ENCODE peak calls at places on chromosomes 2 and 18, in nine cellular contexts. One of them, this sample, is unnamed.

GRCh38 chr2:28250006-28250405 is 142.7 kb upstream of the FOSL2 start:
- DNase-seq in uterus: no peak
- DNase-seq in progenitor cell of endocrine pancreas: no peak
- DNase-seq in Calu3: peak; percentile 28
- DNase-seq in HFF-Myc: peak; percentile 58
- DNase-seq in psoas muscle: no peak
- DNase-seq in mesothelial cell of epicardium: no peak
- DNase-seq in endothelial cell: no peak
- DNase-seq in HFFc6: peak; percentile 94
- DNase-seq in this sample: no peak

GRCh38 chr2:68643011-68643873 is at the start of gene PROKR1:
- DNase-seq in uterus: no peak
- DNase-seq in progenitor cell of endocrine pancreas: peak; percentile 52
- DNase-seq in Calu3: peak; percentile 5
- DNase-seq in HFF-Myc: no peak
- DNase-seq in psoas muscle: peak; percentile 50
- DNase-seq in mesothelial cell of epicardium: peak; percentile 38
- DNase-seq in endothelial cell: peak; percentile 53
- DNase-seq in HFFc6: no peak
- DNase-seq in this sample: peak; percentile 45

GRCh38 chr2:158725496-158725895 is 69.6 kb upstream of the DAPL1 start:
- DNase-seq in uterus: no peak
- DNase-seq in progenitor cell of endocrine pancreas: no peak
- DNase-seq in Calu3: no peak
- DNase-seq in HFF-Myc: no peak
- DNase-seq in psoas muscle: no peak
- DNase-seq in mesothelial cell of epicardium: no peak
- DNase-seq in endothelial cell: no peak
- DNase-seq in HFFc6: no peak
- DNase-seq in this sample: no peak

GRCh38 chr2:212539145-212539880 is 711 bp upstream of the ERBB4 start:
- DNase-seq in uterus: no peak
- DNase-seq in progenitor cell of endocrine pancreas: peak; percentile 10
- DNase-seq in Calu3: peak; percentile 80
- DNase-seq in HFF-Myc: no peak
- DNase-seq in psoas muscle: peak; percentile 74
- DNase-seq in mesothelial cell of epicardium: no peak
- DNase-seq in endothelial cell: peak; percentile 52
- DNase-seq in HFFc6: no peak
- DNase-seq in this sample: peak; percentile 45

GRCh38 chr2:48131503-48132293 is 225.4 kb upstream of the FBXO11 start:
- DNase-seq in uterus: peak; percentile 46
- DNase-seq in progenitor cell of endocrine pancreas: no peak
- DNase-seq in Calu3: no peak
- DNase-seq in HFF-Myc: peak; percentile 42
- DNase-seq in psoas muscle: no peak
- DNase-seq in mesothelial cell of epicardium: no peak
- DNase-seq in endothelial cell: no peak
- DNase-seq in HFFc6: peak; percentile 40
- DNase-seq in this sample: no peak

GRCh38 chr2:72527424-72527823 is 298.4 kb downstream of the EXOC6B start:
- DNase-seq in uterus: no peak
- DNase-seq in progenitor cell of endocrine pancreas: no peak
- DNase-seq in Calu3: no peak
- DNase-seq in HFF-Myc: no peak
- DNase-seq in psoas muscle: no peak
- DNase-seq in mesothelial cell of epicardium: no peak
- DNase-seq in endothelial cell: no peak
- DNase-seq in HFFc6: no peak
- DNase-seq in this sample: no peak

GRCh38 chr2:95032341-95032740 is 6.8 kb downstream of the MAL start:
- DNase-seq in uterus: no peak
- DNase-seq in progenitor cell of endocrine pancreas: no peak
- DNase-seq in Calu3: no peak
- DNase-seq in HFF-Myc: no peak
- DNase-seq in psoas muscle: peak; percentile 1
- DNase-seq in mesothelial cell of epicardium: no peak
- DNase-seq in endothelial cell: no peak
- DNase-seq in HFFc6: no peak
- DNase-seq in this sample: no peak

GRCh38 chr18:5630766-5631413 is 87.1 kb upstream of the EPB41L3 start:
- DNase-seq in uterus: peak; percentile 63
- DNase-seq in progenitor cell of endocrine pancreas: no peak
- DNase-seq in Calu3: no peak
- DNase-seq in HFF-Myc: peak; percentile 9
- DNase-seq in psoas muscle: no peak
- DNase-seq in mesothelial cell of epicardium: no peak
- DNase-seq in endothelial cell: no peak
- DNase-seq in HFFc6: no peak
- DNase-seq in this sample: no peak

GRCh38 chr2:201795608-201796477 is 10.5 kb upstream of the CDK15 start:
- DNase-seq in uterus: no peak
- DNase-seq in progenitor cell of endocrine pancreas: no peak
- DNase-seq in Calu3: peak; percentile 55
- DNase-seq in HFF-Myc: no peak
- DNase-seq in psoas muscle: no peak
- DNase-seq in mesothelial cell of epicardium: no peak
- DNase-seq in endothelial cell: peak; percentile 39
- DNase-seq in HFFc6: peak; percentile 65
- DNase-seq in this sample: no peak

GRCh38 chr2:11427224-11427623 is 38.7 kb downstream of the E2F6 start:
- DNase-seq in uterus: no peak
- DNase-seq in progenitor cell of endocrine pancreas: no peak
- DNase-seq in Calu3: no peak
- DNase-seq in HFF-Myc: no peak
- DNase-seq in psoas muscle: no peak
- DNase-seq in mesothelial cell of epicardium: no peak
- DNase-seq in endothelial cell: no peak
- DNase-seq in HFFc6: no peak
- DNase-seq in this sample: no peak

GRCh38 chr18:63783394-63783793 is 8.2 kb downstream of the SERPINB7 start:
- DNase-seq in uterus: no peak
- DNase-seq in progenitor cell of endocrine pancreas: no peak
- DNase-seq in Calu3: peak; percentile 25
- DNase-seq in HFF-Myc: no peak
- DNase-seq in psoas muscle: no peak
- DNase-seq in mesothelial cell of epicardium: no peak
- DNase-seq in endothelial cell: no peak
- DNase-seq in HFFc6: no peak
- DNase-seq in this sample: no peak

GRCh38 chr2:225458431-225459117 is 59.1 kb downstream of the NYAP2 start:
- DNase-seq in uterus: no peak
- DNase-seq in progenitor cell of endocrine pancreas: no peak
- DNase-seq in Calu3: no peak
- DNase-seq in HFF-Myc: no peak
- DNase-seq in psoas muscle: no peak
- DNase-seq in mesothelial cell of epicardium: no peak
- DNase-seq in endothelial cell: no peak
- DNase-seq in HFFc6: no peak
- DNase-seq in this sample: no peak

GRCh38 chr18:53610957-53611356 is 613.5 kb downstream of the MBD2 start:
- DNase-seq in uterus: no peak
- DNase-seq in progenitor cell of endocrine pancreas: no peak
- DNase-seq in Calu3: no peak
- DNase-seq in HFF-Myc: no peak
- DNase-seq in psoas muscle: no peak
- DNase-seq in mesothelial cell of epicardium: no peak
- DNase-seq in endothelial cell: no peak
- DNase-seq in HFFc6: no peak
- DNase-seq in this sample: no peak

GRCh38 chr18:63074987-63075404 is 244.6 kb downstream of the BCL2 start:
- DNase-seq in uterus: peak; percentile 51
- DNase-seq in progenitor cell of endocrine pancreas: peak; percentile 61
- DNase-seq in Calu3: peak; percentile 82
- DNase-seq in HFF-Myc: no peak
- DNase-seq in psoas muscle: peak; percentile 87
- DNase-seq in mesothelial cell of epicardium: peak; percentile 61
- DNase-seq in endothelial cell: peak; percentile 85
- DNase-seq in HFFc6: no peak
- DNase-seq in this sample: peak; percentile 87

GRCh38 chr2:30147715-30148611 is 1.2 kb downstream of the YPEL5 start:
- DNase-seq in uterus: peak; percentile 71
- DNase-seq in progenitor cell of endocrine pancreas: peak; percentile 79
- DNase-seq in Calu3: peak; percentile 83
- DNase-seq in HFF-Myc: no peak
- DNase-seq in psoas muscle: peak; percentile 90
- DNase-seq in mesothelial cell of epicardium: peak; percentile 89
- DNase-seq in endothelial cell: peak; percentile 93
- DNase-seq in HFFc6: peak; percentile 30
- DNase-seq in this sample: peak; percentile 69
- TF ChIP-seq CTCF in uterus: no peak
- TF ChIP-seq CTCF in progenitor cell of endocrine pancreas: peak; percentile 62
- TF ChIP-seq CTCF in Calu3: no peak
- TF ChIP-seq CTCF in HFF-Myc: no peak
- TF ChIP-seq CTCF in psoas muscle: peak; percentile 58
- TF ChIP-seq CTCF in mesothelial cell of epicardium: no peak
- TF ChIP-seq CTCF in endothelial cell: peak; percentile 34
- TF ChIP-seq CTCF in HFFc6: peak; percentile 81
- TF ChIP-seq CTCF in this sample: peak; percentile 26

DNA sequence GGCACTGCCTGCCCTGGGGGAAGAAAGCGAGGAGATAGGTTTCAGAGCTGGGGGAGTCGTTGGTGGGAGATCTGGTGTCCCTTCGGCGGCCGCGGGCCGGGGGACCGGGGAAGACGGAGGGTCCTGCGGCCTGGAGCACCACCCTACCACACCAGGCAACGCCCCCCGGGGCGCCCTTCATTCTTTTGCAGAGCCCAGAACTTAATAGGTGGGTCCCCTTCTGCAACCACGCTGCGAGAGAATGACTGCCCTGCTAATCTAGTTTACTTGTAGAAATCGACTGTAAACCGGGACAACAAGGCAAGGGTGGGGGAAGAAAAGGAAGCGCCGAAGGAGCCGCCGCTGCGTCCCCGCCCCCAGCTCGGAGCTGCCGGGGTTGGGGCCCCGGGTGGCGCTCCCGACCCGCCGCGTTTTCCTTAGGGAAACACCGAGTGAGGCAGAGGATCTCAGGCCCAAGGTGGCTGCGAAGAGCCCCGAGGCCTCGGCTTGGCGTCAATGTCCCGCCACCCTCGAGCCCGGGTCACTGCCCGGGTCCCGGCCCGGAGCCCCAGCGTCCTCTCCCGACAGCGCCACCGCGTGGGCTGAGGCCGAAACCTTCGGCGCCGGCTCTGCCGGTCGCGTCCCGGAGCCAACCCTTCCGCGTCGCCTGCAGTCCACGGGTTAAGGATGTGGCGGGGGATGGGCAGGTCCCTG is 5.4 kb upstream of the SATB2 start:
- DNase-seq in uterus: no peak
- DNase-seq in progenitor cell of endocrine pancreas: peak; percentile 80
- DNase-seq in Calu3: peak; percentile 90
- DNase-seq in HFF-Myc: no peak
- DNase-seq in psoas muscle: peak; percentile 89
- DNase-seq in mesothelial cell of epicardium: peak; percentile 55
- DNase-seq in endothelial cell: peak; percentile 93
- DNase-seq in HFFc6: peak; percentile 38
- DNase-seq in this sample: peak; percentile 40
- TF ChIP-seq CTCF in uterus: peak; percentile 49
- TF ChIP-seq CTCF in progenitor cell of endocrine pancreas: peak; percentile 91
- TF ChIP-seq CTCF in Calu3: peak; percentile 87
- TF ChIP-seq CTCF in HFF-Myc: peak; percentile 78
- TF ChIP-seq CTCF in psoas muscle: peak; percentile 77
- TF ChIP-seq CTCF in mesothelial cell of epicardium: peak; percentile 85
- TF ChIP-seq CTCF in endothelial cell: peak; percentile 90
- TF ChIP-seq CTCF in HFFc6: peak; percentile 96
- TF ChIP-seq CTCF in this sample: peak; percentile 89

DNA sequence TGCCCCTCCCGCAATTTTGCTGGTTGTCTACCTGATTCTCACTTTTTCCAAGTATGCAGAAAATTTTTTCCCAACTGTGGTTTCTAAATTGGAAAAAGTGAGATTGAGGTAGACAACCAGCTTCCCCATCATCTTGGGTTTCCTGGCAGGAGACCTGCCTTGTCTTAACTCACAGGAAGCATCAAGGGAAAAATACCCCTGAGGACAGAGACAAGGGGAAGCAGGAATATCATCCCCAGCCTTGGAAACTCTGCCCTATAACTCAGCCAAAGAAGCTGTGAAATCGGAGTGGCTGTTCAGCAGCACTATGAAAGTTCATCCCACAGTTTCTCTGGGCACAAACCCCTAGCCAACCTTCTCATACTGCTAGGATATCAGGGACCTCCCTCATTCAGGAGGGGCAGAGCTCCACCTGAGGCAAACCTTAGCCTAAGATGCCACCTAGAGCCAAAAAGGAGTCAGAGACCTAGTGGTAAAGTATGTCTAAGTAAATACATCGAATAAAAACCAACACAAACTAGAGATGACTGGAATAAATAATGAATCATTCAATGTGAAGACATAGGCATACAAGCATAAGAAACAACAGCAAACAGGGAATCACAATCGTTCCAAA is 68.2 kb downstream of the ZSWIM2 start:
- DNase-seq in uterus: no peak
- DNase-seq in progenitor cell of endocrine pancreas: no peak
- DNase-seq in Calu3: peak; percentile 26
- DNase-seq in HFF-Myc: peak; percentile 5
- DNase-seq in psoas muscle: no peak
- DNase-seq in mesothelial cell of epicardium: no peak
- DNase-seq in endothelial cell: no peak
- DNase-seq in HFFc6: peak; percentile 8
- DNase-seq in this sample: no peak
- TF ChIP-seq CTCF in uterus: no peak
- TF ChIP-seq CTCF in progenitor cell of endocrine pancreas: peak; percentile 33
- TF ChIP-seq CTCF in Calu3: no peak
- TF ChIP-seq CTCF in HFF-Myc: peak; percentile 17
- TF ChIP-seq CTCF in psoas muscle: no peak
- TF ChIP-seq CTCF in mesothelial cell of epicardium: no peak
- TF ChIP-seq CTCF in endothelial cell: no peak
- TF ChIP-seq CTCF in HFFc6: no peak
- TF ChIP-seq CTCF in this sample: peak; percentile 20

DNA sequence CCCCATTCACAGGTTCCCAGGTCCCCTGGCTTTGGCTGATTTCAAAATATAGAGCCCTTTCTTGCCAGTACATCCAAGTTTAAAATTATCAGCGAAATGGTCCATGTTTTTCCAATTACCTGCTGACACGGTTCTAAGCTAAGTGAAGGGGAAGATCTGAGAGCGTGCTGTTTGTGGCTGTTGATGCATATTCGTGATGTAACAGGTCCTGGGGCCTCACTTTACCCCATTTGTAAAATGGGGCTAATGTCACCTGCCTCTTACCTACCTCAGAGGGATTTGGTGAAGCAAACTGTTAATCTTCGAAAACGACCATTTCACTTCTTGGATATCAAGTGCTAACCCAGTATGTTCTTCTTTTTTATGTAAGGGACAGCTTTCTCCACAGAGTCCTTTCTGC is 33.0 kb downstream of the SLC1A4 start:
- DNase-seq in uterus: no peak
- DNase-seq in progenitor cell of endocrine pancreas: no peak
- DNase-seq in Calu3: no peak
- DNase-seq in HFF-Myc: no peak
- DNase-seq in psoas muscle: no peak
- DNase-seq in mesothelial cell of epicardium: no peak
- DNase-seq in endothelial cell: no peak
- DNase-seq in HFFc6: no peak
- DNase-seq in this sample: no peak
- TF ChIP-seq CTCF in uterus: no peak
- TF ChIP-seq CTCF in progenitor cell of endocrine pancreas: no peak
- TF ChIP-seq CTCF in Calu3: no peak
- TF ChIP-seq CTCF in HFF-Myc: no peak
- TF ChIP-seq CTCF in psoas muscle: no peak
- TF ChIP-seq CTCF in mesothelial cell of epicardium: no peak
- TF ChIP-seq CTCF in endothelial cell: no peak
- TF ChIP-seq CTCF in HFFc6: no peak
- TF ChIP-seq CTCF in this sample: no peak

GRCh38 chr2:150449856-150450255 is 37.6 kb downstream of the RND3 start:
- DNase-seq in uterus: no peak
- DNase-seq in progenitor cell of endocrine pancreas: no peak
- DNase-seq in Calu3: peak; percentile 25
- DNase-seq in HFF-Myc: no peak
- DNase-seq in psoas muscle: no peak
- DNase-seq in mesothelial cell of epicardium: no peak
- DNase-seq in endothelial cell: no peak
- DNase-seq in HFFc6: no peak
- DNase-seq in this sample: no peak
- TF ChIP-seq CTCF in uterus: no peak
- TF ChIP-seq CTCF in progenitor cell of endocrine pancreas: no peak
- TF ChIP-seq CTCF in Calu3: no peak
- TF ChIP-seq CTCF in HFF-Myc: no peak
- TF ChIP-seq CTCF in psoas muscle: no peak
- TF ChIP-seq CTCF in mesothelial cell of epicardium: no peak
- TF ChIP-seq CTCF in endothelial cell: no peak
- TF ChIP-seq CTCF in HFFc6: no peak
- TF ChIP-seq CTCF in this sample: no peak

This sample was measured in dorsolateral prefrontal cortex.